ENCODE peak calls at places on chromosome 3, in eight cellular contexts. V is trophoblast cell; D is activated T-helper 1 cell treated with Interleukin-2 at 50 U/mL for 16 hours; F is NCI-H774; G is stromal cell of bone marrow; H is stimulated activated CD8-positive, alpha-beta memory T cell treated with anti-CD3 and anti-CD28 coated beads, Interleukin-15, amount 100 ng/mL, for 4 hours; N is lower lobe of right lung; P is GM12878. W is an unnamed sample.

GRCh38 chr3:42747581-42747980 is 25.5 kb downstream of the CCDC13 start:
- DNase-seq in F (no peak), D (peak; percentile 28), H (no peak), G (no peak), V (no peak), P (no peak), N (no peak), W (no peak)

GRCh38 chr3:172341482-172342059 is 106.7 kb downstream of the GHSR start:
- DNase-seq in H (no peak), V (peak; percentile 92), D (no peak), P (peak; percentile 24), N (no peak), F (peak; percentile 64), G (peak; percentile 37), W (peak; percentile 35)

GRCh38 chr3:41200669-41201021 is 1.3 kb downstream of the CTNNB1 start:
- DNase-seq in G (no peak), F (no peak), V (peak; percentile 51), D (no peak), H (no peak), P (no peak), N (no peak), W (peak; percentile 30)

GRCh38 chr3:4615734-4616133 is 122.6 kb downstream of the ITPR1 start:
- DNase-seq in N (no peak), P (no peak), F (no peak), D (no peak), G (no peak), H (no peak), V (no peak), W (no peak)

GRCh38 chr3:184697845-184698244 is 14.0 kb downstream of the MAGEF1 start:
- DNase-seq in G (no peak), N (no peak), P (no peak), V (no peak), D (no peak), H (no peak), F (no peak), W (no peak)

GRCh38 chr3:11622846-11623550 is 20.7 kb downstream of the VGLL4 start:
- DNase-seq in G (no peak), P (no peak), H (no peak), D (no peak), N (no peak), V (peak; percentile 72), F (no peak), W (no peak)

GRCh38 chr3:8794247-8794646 is 24.8 kb upstream of the OXTR start:
- DNase-seq in F (no peak), P (no peak), N (no peak), G (no peak), H (no peak), D (no peak), V (no peak), W (no peak)

GRCh38 chr3:111072016-111072891 is 638 bp downstream of the NECTIN3 start:
- DNase-seq in G (no peak), D (no peak), F (no peak), P (no peak), H (no peak), V (peak; percentile 51), N (peak; percentile 50), W (peak; percentile 46)

GRCh38 chr3:70064194-70064787 is 64.8 kb downstream of the SAMMSON start:
- DNase-seq in V (peak; percentile 72), G (peak; percentile 11), N (no peak), H (no peak), D (no peak), F (no peak), P (peak; percentile 1), W (no peak)

GRCh38 chr3:141426404-141427034 is 58.2 kb downstream of the ZBTB38 start:
- DNase-seq in H (no peak), N (peak; percentile 90), P (no peak), D (no peak), V (no peak), G (no peak), F (no peak), W (peak; percentile 43)

GRCh38 chr3:187025656-187026320 is 95.5 kb downstream of the ST6GAL1 start:
- DNase-seq in P (peak; percentile 71), N (no peak), F (no peak), G (no peak), V (no peak), D (no peak), H (no peak), W (no peak)

GRCh38 chr3:142007710-142008399 is 131.4 kb downstream of the ATP1B3 start:
- DNase-seq in G (no peak), D (no peak), V (no peak), F (no peak), P (no peak), N (no peak), H (no peak), W (no peak)

GRCh38 chr3:40191850-40192448 is 117.6 kb upstream of the EIF1B start:
- DNase-seq in D (peak; percentile 22), H (no peak), F (no peak), V (peak; percentile 79), N (peak; percentile 58), P (no peak), G (peak; percentile 37), W (peak; percentile 18)

W was measured in HCEC 1CT.